ENCODE peak calls at places on chromosome 21, in four cellular contexts. One of them, this sample, is unnamed.
A peak's percentile ranks its signal among the peaks of the same experiment; 100 is the strongest.

GRCh38 chr21:43727571-43728466 is 8.9 kb downstream of the PDXK start:
- DNase-seq in HepG2: peak; percentile 39
- DNase-seq in GM12878: no peak
- DNase-seq in K562: no peak
- DNase-seq in this sample: peak; percentile 35

GRCh38 chr21:42684109-42684916 is 30.9 kb downstream of the PDE9A start:
- DNase-seq in GM12878: no peak
- DNase-seq in HepG2: no peak
- DNase-seq in K562: no peak
- DNase-seq in this sample: no peak

GRCh38 chr21:42472521-42472920 is 23.5 kb downstream of the RSPH1 start:
- DNase-seq in GM12878: no peak
- DNase-seq in K562: no peak
- DNase-seq in HepG2: no peak
- DNase-seq in this sample: no peak

GRCh38 chr21:36879827-36880226 is 86.6 kb downstream of the HLCS start:
- DNase-seq in K562: no peak
- DNase-seq in HepG2: peak; percentile 7
- DNase-seq in GM12878: no peak
- DNase-seq in this sample: no peak

GRCh38 chr21:29737188-29737587 is 202.6 kb downstream of the GRIK1 start:
- DNase-seq in HepG2: no peak
- DNase-seq in GM12878: no peak
- DNase-seq in K562: no peak
- DNase-seq in this sample: no peak

GRCh38 chr21:25563399-25564116 is 43.7 kb downstream of the MRPL39 start:
- DNase-seq in K562: no peak
- DNase-seq in HepG2: no peak
- DNase-seq in GM12878: peak; percentile 87
- DNase-seq in this sample: no peak

GRCh38 chr21:42466700-42467612 is 29.1 kb downstream of the RSPH1 start:
- DNase-seq in HepG2: peak; percentile 6
- DNase-seq in K562: peak; percentile 63
- DNase-seq in GM12878: no peak
- DNase-seq in this sample: no peak

GRCh38 chr21:38220270-38220737 is 36.5 kb upstream of the KCNJ15 start:
- DNase-seq in K562: peak; percentile 52
- DNase-seq in GM12878: no peak
- DNase-seq in HepG2: no peak
- DNase-seq in this sample: no peak

GRCh38 chr21:38140192-38140905 is 116.4 kb upstream of the KCNJ15 start:
- DNase-seq in HepG2: no peak
- DNase-seq in K562: no peak
- DNase-seq in GM12878: no peak
- DNase-seq in this sample: no peak

GRCh38 chr21:42406201-42406601 is 2.5 kb downstream of the UBASH3A start:
- DNase-seq in GM12878: no peak
- DNase-seq in HepG2: no peak
- DNase-seq in K562: no peak
- DNase-seq in this sample: no peak

DNA sequence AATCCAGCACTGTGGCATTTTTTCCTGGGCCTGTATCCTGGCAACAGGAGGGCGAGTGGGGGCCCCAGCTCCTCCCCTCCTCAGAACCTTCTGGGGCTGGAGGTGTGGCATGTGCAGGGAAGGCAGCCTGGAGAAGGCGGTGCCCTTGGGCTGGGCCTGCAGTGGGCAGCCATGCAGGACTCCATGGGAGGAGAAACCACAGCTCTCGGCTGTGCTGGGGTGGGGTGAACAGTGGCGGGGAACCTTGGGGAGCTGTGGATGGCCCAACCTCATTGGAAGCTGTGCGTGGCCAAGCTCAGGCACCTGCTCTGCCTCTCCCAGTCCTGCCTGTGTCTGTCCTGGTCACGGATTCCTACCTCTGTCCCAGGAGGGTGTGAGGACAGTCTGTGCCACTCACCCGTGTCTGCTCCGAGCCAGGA is 15.7 kb downstream of the COL18A1 start:
- DNase-seq in HepG2: no peak
- DNase-seq in K562: no peak
- DNase-seq in GM12878: no peak
- DNase-seq in this sample: no peak
- TF ChIP-seq CREM in HepG2: no peak
- TF ChIP-seq CREM in K562: no peak
- TF ChIP-seq CREM in GM12878: no peak
- TF ChIP-seq CREM in this sample: no peak

DNA sequence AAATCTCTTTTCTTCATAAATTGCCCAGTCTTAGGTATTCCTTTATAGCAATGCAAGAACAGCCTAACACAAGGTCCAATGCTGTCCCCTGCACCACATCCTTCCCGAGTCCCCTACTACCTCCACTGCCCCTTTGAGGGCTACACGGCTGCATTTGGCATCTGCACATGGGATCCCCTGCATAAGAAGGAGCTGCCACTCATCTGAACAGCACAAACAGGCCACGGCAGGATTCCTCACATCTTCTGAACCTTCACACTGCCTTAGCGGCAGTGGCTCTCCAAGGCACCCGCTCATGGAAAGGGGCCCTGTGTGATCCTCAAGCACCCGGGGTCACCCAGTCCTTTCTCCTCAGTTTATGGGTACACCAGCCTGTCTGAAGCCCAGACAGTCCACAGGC is 29.2 kb upstream of the BACE2 start:
- DNase-seq in GM12878: no peak
- DNase-seq in HepG2: no peak
- DNase-seq in K562: no peak
- DNase-seq in this sample: no peak
- TF ChIP-seq CREM in GM12878: no peak
- TF ChIP-seq CREM in HepG2: no peak
- TF ChIP-seq CREM in K562: no peak
- TF ChIP-seq CREM in this sample: no peak

GRCh38 chr21:14273736-14274538 is 58.0 kb downstream of the RBM11 start:
- DNase-seq in HepG2: no peak
- DNase-seq in GM12878: no peak
- DNase-seq in K562: peak; percentile 20
- DNase-seq in this sample: peak; percentile 65
- TF ChIP-seq CREM in HepG2: no peak
- TF ChIP-seq CREM in GM12878: no peak
- TF ChIP-seq CREM in K562: no peak
- TF ChIP-seq CREM in this sample: no peak

DNA sequence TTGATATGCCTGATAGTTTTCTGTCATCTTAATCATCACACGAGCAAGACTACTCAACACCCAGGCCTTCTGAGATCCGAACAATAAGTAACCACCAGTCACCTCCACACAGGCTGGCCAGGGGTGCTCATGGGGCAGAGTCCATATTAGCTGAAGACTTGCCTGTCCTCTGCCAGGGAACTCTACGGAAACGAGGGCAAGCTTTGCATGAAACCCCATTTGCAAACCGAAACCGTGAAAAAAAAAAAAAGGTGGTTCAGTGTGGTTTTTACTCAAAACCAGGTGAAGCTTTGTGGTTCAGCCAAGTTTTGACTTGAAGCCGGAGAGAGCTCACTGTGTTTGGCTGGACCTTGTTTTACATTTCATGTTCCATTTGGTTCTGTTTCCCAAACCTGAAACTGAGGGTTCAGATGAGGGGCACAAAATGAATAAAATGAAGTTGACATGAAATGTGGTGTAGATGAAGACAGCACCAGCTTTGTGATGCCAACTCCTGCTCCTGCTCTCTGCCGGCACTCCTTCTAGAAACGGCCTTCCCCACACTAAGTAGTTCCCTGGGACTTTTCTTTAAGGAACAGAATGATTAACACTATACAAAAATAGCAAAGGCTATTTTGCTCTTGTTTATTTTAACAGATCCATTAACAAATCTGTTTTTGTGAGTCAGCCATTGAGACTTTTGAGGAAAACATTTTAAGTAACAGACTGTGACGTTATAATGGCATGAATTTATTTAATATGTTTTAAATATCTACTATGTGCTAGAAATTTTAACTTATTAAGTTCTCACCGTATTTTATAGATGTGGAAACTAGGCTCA is 74.7 kb downstream of the RUNX1 start:
- DNase-seq in GM12878: peak; percentile 73
- DNase-seq in HepG2: peak; percentile 46
- DNase-seq in K562: no peak
- DNase-seq in this sample: no peak
- TF ChIP-seq CREM in GM12878: peak; percentile 68
- TF ChIP-seq CREM in HepG2: no peak
- TF ChIP-seq CREM in K562: no peak
- TF ChIP-seq CREM in this sample: no peak

GRCh38 chr21:34113842-34114241 is 40.5 kb downstream of the MRPS6 start:
- DNase-seq in GM12878: no peak
- DNase-seq in HepG2: no peak
- DNase-seq in K562: no peak
- DNase-seq in this sample: no peak
- TF ChIP-seq CREM in GM12878: no peak
- TF ChIP-seq CREM in HepG2: no peak
- TF ChIP-seq CREM in K562: no peak
- TF ChIP-seq CREM in this sample: no peak

GRCh38 chr21:28397040-28397439 is 595.6 kb downstream of the LTN1 start:
- DNase-seq in GM12878: no peak
- DNase-seq in HepG2: no peak
- DNase-seq in K562: no peak
- DNase-seq in this sample: no peak

GRCh38 chr21:28391938-28392337 is 600.7 kb downstream of the LTN1 start:
- DNase-seq in HepG2: no peak
- DNase-seq in GM12878: no peak
- DNase-seq in K562: no peak
- DNase-seq in this sample: no peak

GRCh38 chr21:28392436-28392835 is 600.2 kb downstream of the LTN1 start:
- DNase-seq in GM12878: no peak
- DNase-seq in HepG2: no peak
- DNase-seq in K562: no peak
- DNase-seq in this sample: no peak

GRCh38 chr21:28396421-28396820 is 596.3 kb downstream of the LTN1 start:
- DNase-seq in GM12878: no peak
- DNase-seq in HepG2: no peak
- DNase-seq in K562: no peak
- DNase-seq in this sample: no peak

GRCh38 chr21:28393279-28393678 is 599.4 kb downstream of the LTN1 start:
- DNase-seq in K562: no peak
- DNase-seq in GM12878: no peak
- DNase-seq in HepG2: no peak
- DNase-seq in this sample: no peak
- TF ChIP-seq CREM in K562: no peak
- TF ChIP-seq CREM in GM12878: no peak
- TF ChIP-seq CREM in HepG2: no peak
- TF ChIP-seq CREM in this sample: no peak